ENCODE peak calls at places on chromosomes 7 and 10, in four cellular contexts. K, P, Y and E are unnamed samples.

GRCh38 chr10:77744249-77744648 is 106.6 kb upstream of the KCNMA1 start:
- DNase-seq in P (no peak), Y (no peak), K (no peak), E (no peak)

GRCh38 chr10:93495654-93496321 is 624 bp upstream of the CEP55 start:
- DNase-seq in Y (peak), K (no peak), P (peak), E (peak)

GRCh38 chr7:33043875-33044718 is 18.5 kb downstream of the NT5C3A start:
- DNase-seq in K (no peak), Y (peak), P (no peak), E (peak)

GRCh38 chr7:66015440-66016130 is 33.6 kb upstream of the GUSB start:
- DNase-seq in K (no peak), Y (no peak), P (no peak), E (no peak)

GRCh38 chr10:13188593-13188992 is 27.2 kb downstream of the MCM10 start:
- DNase-seq in Y (no peak), P (no peak), K (no peak), E (no peak)

GRCh38 chr7:132685301-132685700 is 109.0 kb upstream of the PLXNA4 start:
- DNase-seq in P (no peak), K (no peak), Y (no peak), E (no peak)

GRCh38 chr10:59281861-59282260 is 80.5 kb downstream of the FAM13C start:
- DNase-seq in K (no peak), P (no peak), Y (no peak), E (no peak)

GRCh38 chr10:97067716-97068391 is 117.9 kb downstream of the SLIT1 start:
- DNase-seq in Y (no peak), K (no peak), P (no peak), E (peak)

GRCh38 chr7:128829391-128830166 is 627 bp upstream of the FLNC start:
- DNase-seq in Y (no peak), K (no peak), P (peak), E (no peak)
- TF ChIP-seq TARDBP in Y (no peak), K (no peak), P (peak), E (no peak)

DNA sequence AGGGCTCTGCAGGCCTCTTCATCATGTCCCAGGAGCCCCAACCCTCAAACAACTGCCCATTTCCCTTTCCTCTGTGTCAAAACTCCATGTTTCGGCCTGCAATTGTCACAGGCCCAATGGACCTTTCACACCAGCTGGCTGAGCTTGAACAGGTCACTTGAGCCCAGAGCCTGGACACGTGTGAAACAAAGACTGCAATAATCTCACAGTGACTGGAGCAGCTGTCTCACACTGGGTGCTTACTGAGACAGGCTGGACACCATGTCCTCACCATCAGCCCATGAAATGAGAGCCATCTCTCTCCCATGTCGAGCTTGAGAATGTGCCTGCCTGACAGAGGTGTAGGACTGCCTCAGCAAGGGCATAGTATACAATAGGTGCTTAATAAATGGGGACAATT is 19.5 kb upstream of the EIF5AL1 start:
- DNase-seq in P (no peak), Y (no peak), K (no peak), E (no peak)
- TF ChIP-seq FOXM1 in P (no peak), Y (no peak), K (no peak), E (no peak)

GRCh38 chr7:137142376-137142775 is 201.2 kb downstream of the PTN start:
- DNase-seq in Y (no peak), P (no peak), K (no peak), E (no peak)

GRCh38 chr7:137146552-137146961 is 197.0 kb downstream of the PTN start:
- DNase-seq in K (no peak), P (no peak), Y (no peak), E (no peak)

GRCh38 chr7:137151056-137151731 is 192.3 kb downstream of the PTN start:
- DNase-seq in K (no peak), Y (no peak), P (no peak), E (no peak)

GRCh38 chr7:137146996-137147720 is 196.4 kb downstream of the PTN start:
- DNase-seq in P (no peak), Y (no peak), K (no peak), E (no peak)

GRCh38 chr7:137146012-137146455 is 197.5 kb downstream of the PTN start:
- DNase-seq in Y (no peak), P (no peak), K (no peak), E (no peak)
- TF ChIP-seq TARDBP in Y (no peak), P (no peak), K (no peak), E (no peak)

GRCh38 chr10:65360497-65360896 is 1565.3 kb upstream of the LRRTM3 start:
- DNase-seq in Y (no peak), P (no peak), K (no peak), E (no peak)
- TF ChIP-seq FOXM1 in Y (no peak), P (no peak), K (no peak), E (no peak)

GRCh38 chr10:122128357-122128756 is 139.4 kb downstream of the TACC2 start:
- DNase-seq in Y (no peak), K (no peak), P (no peak), E (no peak)

GRCh38 chr10:122127943-122128342 is 139.0 kb downstream of the TACC2 start:
- DNase-seq in K (no peak), P (no peak), Y (no peak), E (no peak)

GRCh38 chr10:122132882-122133634 is 138.0 kb upstream of the BTBD16 start:
- DNase-seq in K (no peak), Y (no peak), P (no peak), E (no peak)

GRCh38 chr10:122132331-122132755 is 138.8 kb upstream of the BTBD16 start:
- DNase-seq in K (no peak), Y (no peak), P (no peak), E (no peak)

DNA sequence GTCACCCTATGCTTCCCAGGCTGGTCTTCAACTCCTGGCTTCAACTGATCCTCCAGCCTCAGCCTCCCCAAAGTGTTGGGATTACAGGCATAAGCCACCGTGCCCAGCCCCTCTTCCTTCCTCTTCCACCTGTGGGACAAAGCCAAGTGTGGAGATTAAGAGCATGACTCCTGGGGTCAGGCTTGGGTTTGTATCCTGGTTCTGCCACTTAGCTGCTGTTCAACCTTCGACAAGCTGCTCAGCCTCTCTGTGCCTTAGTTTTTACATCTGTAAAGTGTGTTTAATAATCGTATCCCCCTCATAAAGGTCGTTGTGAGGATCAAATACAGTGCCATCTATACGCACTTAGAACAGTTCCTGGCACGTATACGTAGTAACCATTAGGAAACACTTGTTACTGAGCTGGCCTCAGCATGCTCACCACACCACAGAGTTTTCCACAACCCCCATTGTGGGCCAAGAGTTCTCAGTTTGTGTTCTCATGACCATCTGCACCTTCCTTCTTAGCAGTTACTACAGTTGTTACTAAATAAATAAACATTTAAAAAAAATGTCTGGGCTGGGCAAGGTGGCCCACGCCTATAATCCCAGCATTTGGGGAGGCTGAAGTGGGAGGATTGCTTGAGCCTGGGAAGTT is 140.5 kb upstream of the BTBD16 start:
- DNase-seq in Y (no peak), P (no peak), K (no peak), E (no peak)
- TF ChIP-seq TARDBP in Y (no peak), P (no peak), K (no peak), E (no peak)

GRCh38 chr7:102424129-102424551 is 9.2 kb upstream of the ORAI2 start:
- DNase-seq in K (no peak), Y (no peak), P (no peak), E (no peak)

GRCh38 chr7:102426268-102427031 is 6.9 kb upstream of the ORAI2 start:
- DNase-seq in P (no peak), K (peak), Y (no peak), E (no peak)

GRCh38 chr7:102429141-102429904 is 4.1 kb upstream of the ORAI2 start:
- DNase-seq in Y (no peak), K (no peak), P (no peak), E (no peak)

GRCh38 chr7:102424787-102425218 is 8.6 kb upstream of the ORAI2 start:
- DNase-seq in P (no peak), Y (no peak), K (no peak), E (no peak)

DNA sequence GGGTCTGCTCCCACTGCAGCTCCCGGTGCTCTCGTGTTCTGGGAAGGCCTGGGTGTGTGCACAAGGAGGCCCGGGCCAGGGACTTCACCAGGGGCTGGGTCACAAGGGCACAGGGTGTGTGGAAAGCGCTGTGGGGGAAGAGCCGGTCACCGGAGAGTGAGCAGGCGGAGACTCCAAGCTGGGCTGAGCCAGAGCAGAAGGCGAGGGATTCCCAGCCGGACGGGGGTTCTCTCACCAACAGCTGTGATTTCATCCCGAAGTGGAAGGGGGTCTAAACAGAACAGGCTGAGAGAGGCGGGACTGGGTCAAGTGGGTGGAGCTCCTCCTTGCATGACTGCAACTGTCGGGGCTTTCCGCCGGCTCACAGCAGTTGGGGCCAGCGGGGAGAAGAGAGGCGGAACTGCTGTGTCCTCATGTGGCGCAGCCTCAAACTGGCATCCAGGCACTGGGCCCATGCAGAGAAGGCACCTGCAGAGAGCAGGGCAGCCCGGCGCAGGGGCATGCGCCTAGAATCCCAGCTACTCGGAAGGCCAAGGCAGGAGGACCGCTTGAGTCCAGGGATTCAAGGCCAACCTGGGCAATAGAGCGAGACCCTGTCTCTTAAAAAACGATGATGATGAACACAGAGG is 7.6 kb upstream of the ORAI2 start:
- DNase-seq in P (no peak), K (peak), Y (no peak), E (no peak)
- TF ChIP-seq FOXM1 in P (no peak), K (no peak), Y (no peak), E (no peak)

GRCh38 chr7:43726466-43726865 is 2.9 kb downstream of the COA1 start:
- DNase-seq in P (no peak), K (no peak), Y (no peak), E (no peak)

GRCh38 chr7:43716598-43716997 is 12.7 kb downstream of the COA1 start:
- DNase-seq in Y (no peak), P (no peak), K (no peak), E (no peak)

GRCh38 chr7:43723002-43723331 is 6.4 kb downstream of the COA1 start:
- DNase-seq in Y (no peak), K (no peak), P (no peak), E (no peak)

GRCh38 chr7:43725251-43725650 is 4.1 kb downstream of the COA1 start:
- DNase-seq in K (no peak), P (no peak), Y (no peak), E (no peak)

DNA sequence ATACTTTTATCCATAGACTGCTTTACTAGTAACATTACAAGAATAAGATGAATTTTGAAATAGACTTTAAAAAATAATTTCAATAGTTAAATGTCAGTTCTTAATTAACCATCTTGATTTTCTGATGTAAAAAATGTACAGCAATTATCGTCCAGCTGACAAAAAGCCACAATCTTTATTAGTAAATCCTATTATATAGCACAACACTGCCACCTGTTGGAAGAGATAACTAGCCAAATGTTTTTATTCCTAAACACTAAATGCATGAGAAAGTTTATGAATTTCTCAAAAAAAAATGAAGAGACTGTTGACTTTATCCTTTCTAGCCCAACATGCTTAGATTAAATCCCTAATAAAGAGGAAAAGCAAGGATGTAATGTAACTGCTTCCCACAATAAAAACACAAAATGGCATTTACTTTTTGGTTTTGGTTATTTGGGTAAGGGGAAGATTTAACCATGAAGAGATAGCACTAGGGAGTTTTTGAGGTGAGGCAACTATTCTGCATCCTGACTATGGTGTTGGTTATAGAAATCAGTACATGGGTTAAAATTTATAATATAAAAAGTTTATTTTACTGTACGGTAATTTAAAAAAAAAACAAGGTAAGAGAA is 8.0 kb downstream of the COA1 start:
- DNase-seq in Y (peak), P (no peak), K (no peak), E (no peak)
- TF ChIP-seq TARDBP in Y (no peak), P (no peak), K (no peak), E (no peak)